ENCODE peak calls at places on chromosomes 5 and 9, in seven cellular contexts. K is right atrium auricular region, Y is cardiac muscle cell, B is NCI-H748 treated with DMSO at 0.1 percent for 48 hours, G is ELR, T is H7, E is foreskin melanocyte. F is an unnamed sample.

GRCh38 chr5:44002381-44002901 is 386.8 kb downstream of the FGF10 start:
- DNase-seq in K (no peak), T (no peak), Y (no peak), E (no peak), G (no peak), B (peak), F (no peak)

GRCh38 chr9:91949946-91950664 is at the start of gene ROR2:
- DNase-seq in Y (peak), T (peak), K (peak), E (no peak), B (peak), G (peak), F (peak)

GRCh38 chr5:170161069-170161468 is 55.4 kb downstream of the FOXI1 start:
- DNase-seq in Y (no peak), E (no peak), B (no peak), T (no peak), K (no peak), G (no peak), F (no peak)

GRCh38 chr9:68509689-68510088 is 31.0 kb downstream of the TMEM252 start:
- DNase-seq in E (no peak), B (no peak), T (peak), K (no peak), G (no peak), Y (no peak), F (no peak)

GRCh38 chr9:115837618-115838017 is 316.0 kb upstream of the PAPPA start:
- DNase-seq in Y (no peak), B (no peak), G (no peak), T (no peak), E (no peak), K (no peak), F (no peak)

GRCh38 chr5:128494516-128494915 is 43.5 kb downstream of the FBN2 start:
- DNase-seq in E (no peak), B (no peak), K (no peak), G (peak), Y (no peak), T (peak), F (no peak)

GRCh38 chr5:89480406-89481007 is 597.5 kb upstream of the MEF2C start:
- DNase-seq in E (no peak), B (no peak), Y (no peak), T (no peak), K (no peak), G (peak), F (no peak)

GRCh38 chr5:1477341-1477740 is 32.1 kb upstream of the SLC6A3 start:
- DNase-seq in Y (no peak), E (no peak), K (peak), T (no peak), G (no peak), B (no peak), F (no peak)

GRCh38 chr5:180070726-180071417 is 687 bp downstream of the RNF130 start:
- DNase-seq in K (no peak), B (no peak), Y (peak), G (peak), E (peak), T (peak), F (peak)

GRCh38 chr9:90647843-90648242 is 5.2 kb upstream of the DIRAS2 start:
- DNase-seq in B (no peak), E (no peak), T (no peak), K (no peak), G (no peak), Y (no peak), F (no peak)

GRCh38 chr5:24232929-24233328 is 411.8 kb downstream of the CDH10 start:
- DNase-seq in B (peak), T (no peak), K (no peak), G (no peak), Y (no peak), E (no peak), F (no peak)

GRCh38 chr9:27204578-27204977 is 92.4 kb downstream of the EQTN start:
- DNase-seq in G (peak), T (no peak), E (peak), K (no peak), B (no peak), Y (no peak), F (no peak)